ENCODE peak calls at places on chromosomes 6 and 20, in five cellular contexts. P is Right ventricle myocardium superior, B is heart left ventricle, J is left ventricle myocardium superior, R is lower lobe of right lung. I is an unnamed sample.

GRCh38 chr6:379367-380181 is 12.0 kb upstream of the IRF4 start:
- ATAC-seq in R (peak; percentile 34), J (no peak), P (no peak), B (no peak), I (peak; percentile 57)

GRCh38 chr6:120786256-120786655 is 548.0 kb downstream of the TBC1D32 start:
- ATAC-seq in B (no peak), R (no peak), J (no peak), P (no peak), I (no peak)

GRCh38 chr20:47502801-47503239 is 1.1 kb downstream of the NCOA3 start:
- ATAC-seq in P (peak; percentile 7), J (peak; percentile 10), B (peak; percentile 22), R (peak; percentile 30), I (peak; percentile 26)

GRCh38 chr6:161844804-161845203 is 570.9 kb upstream of the AGPAT4 start:
- ATAC-seq in B (no peak), P (no peak), J (no peak), R (no peak), I (no peak)

GRCh38 chr6:25442898-25443297 is 163.7 kb downstream of the CARMIL1 start:
- ATAC-seq in B (no peak), R (no peak), P (no peak), J (no peak), I (no peak)

GRCh38 chr6:79895382-79896100 is 51.8 kb downstream of the ELOVL4 start:
- ATAC-seq in B (no peak), J (no peak), P (no peak), R (no peak), I (peak; percentile 97)

GRCh38 chr20:49290608-49291191 is 12.8 kb upstream of the ZNFX1 start:
- ATAC-seq in R (no peak), J (no peak), P (no peak), B (no peak), I (peak; percentile 1)

GRCh38 chr20:47531468-47531867 is 29.8 kb downstream of the NCOA3 start:
- ATAC-seq in P (no peak), B (peak; percentile 49), J (peak; percentile 29), R (peak; percentile 50), I (no peak)

GRCh38 chr6:52139985-52140680 is 46.0 kb upstream of the IL17A start:
- ATAC-seq in J (no peak), R (no peak), P (no peak), B (no peak), I (no peak)

GRCh38 chr20:9344080-9344920 is 170.1 kb upstream of the LAMP5 start:
- ATAC-seq in B (peak; percentile 81), R (no peak), J (peak; percentile 78), P (peak; percentile 76), I (no peak)

I was measured in esophagus mucosa.